ENCODE peak calls at places on chromosomes 11 and 22, in nine cellular contexts. X is NCI-H146; V is ovary; Q is astrocyte of the cerebellum; K is effector CD4-positive, alpha-beta T cell; F is NCI-H2081; W is stimulated activated naive CD4-positive, alpha-beta T cell; I is activated T-helper 1 cell treated with anti-CD3 and anti-CD28 coated beads, Interleukin-2, amount 50 U/mL, for 16 hours; B is GM06990. T is an unnamed sample.

GRCh38 chr11:129131361-129131760 is 60.8 kb downstream of the ARHGAP32 start:
- DNase-seq in F (no peak), X (no peak), K (no peak), V (no peak), Q (peak), B (no peak), W (no peak), I (no peak), T (no peak)

GRCh38 chr11:64357904-64358535 is 942 bp upstream of the RPS6KA4 start:
- DNase-seq in X (no peak), V (no peak), Q (no peak), F (no peak), W (no peak), K (no peak), B (no peak), I (no peak), T (no peak)

GRCh38 chr11:57434640-57435546 is 8.0 kb upstream of the SLC43A3 start:
- DNase-seq in V (no peak), K (no peak), X (no peak), W (no peak), Q (peak), B (no peak), I (no peak), F (no peak), T (no peak)

GRCh38 chr11:12674936-12675696 is 895 bp downstream of the TEAD1 start:
- DNase-seq in I (no peak), F (peak), W (no peak), B (no peak), X (peak), V (peak), K (no peak), Q (no peak), T (peak)

GRCh38 chr22:49964136-49964492 is 3.5 kb downstream of the PIM3 start:
- DNase-seq in B (peak), I (peak), W (no peak), K (peak), V (peak), X (no peak), Q (no peak), F (no peak), T (no peak)

GRCh38 chr11:75597636-75598035 is 35.6 kb downstream of the SERPINH1 start:
- DNase-seq in F (peak), I (no peak), W (no peak), X (peak), Q (no peak), K (no peak), V (no peak), B (no peak), T (peak)

GRCh38 chr22:36398602-36399472 is 11.1 kb upstream of the MYH9 start:
- DNase-seq in K (no peak), X (no peak), Q (no peak), V (no peak), I (no peak), F (no peak), W (no peak), B (no peak), T (no peak)

GRCh38 chr11:110728476-110728875 is 16.2 kb upstream of the ARHGAP20 start:
- DNase-seq in Q (no peak), X (no peak), K (no peak), V (no peak), I (no peak), B (no peak), F (no peak), W (no peak), T (no peak)

GRCh38 chr22:40855960-40856512 is 403 bp downstream of the ST13 start:
- DNase-seq in I (peak), B (peak), V (no peak), F (peak), X (peak), K (no peak), W (no peak), Q (no peak), T (no peak)

GRCh38 chr11:122313581-122313980 is 197.6 kb upstream of the BLID start:
- DNase-seq in W (no peak), B (no peak), K (no peak), F (no peak), X (no peak), Q (no peak), I (no peak), V (no peak), T (no peak)

GRCh38 chr22:37619991-37620390 is 11.4 kb downstream of the GGA1 start:
- DNase-seq in Q (no peak), I (no peak), W (no peak), K (no peak), F (no peak), B (no peak), X (no peak), V (peak), T (no peak)

GRCh38 chr22:39493759-39494158 is 8.3 kb upstream of the MIEF1 start:
- DNase-seq in W (no peak), V (no peak), F (no peak), B (no peak), K (no peak), X (no peak), Q (peak), I (no peak), T (no peak)

GRCh38 chr11:111632798-111633197 is 30.5 kb downstream of the SIK2 start:
- DNase-seq in W (no peak), I (no peak), B (no peak), Q (no peak), K (no peak), V (no peak), F (no peak), X (no peak), T (no peak)

GRCh38 chr11:45801723-45802315 is 3.1 kb upstream of the SLC35C1 start:
- DNase-seq in F (no peak), V (no peak), K (no peak), W (no peak), B (no peak), X (no peak), I (no peak), Q (no peak), T (no peak)

GRCh38 chr22:19974233-19974861 is 32.7 kb upstream of the TXNRD2 start:
- DNase-seq in Q (no peak), K (no peak), I (no peak), W (no peak), F (peak), X (peak), V (no peak), B (no peak), T (peak)

GRCh38 chr11:22244986-22245592 is 52.2 kb downstream of the ANO5 start:
- DNase-seq in B (no peak), W (no peak), K (peak), F (peak), X (no peak), V (peak), Q (peak), I (no peak), T (peak)

GRCh38 chr11:101860694-101861371 is 54.0 kb upstream of the CEP126 start:
- DNase-seq in B (no peak), F (peak), V (peak), X (peak), K (no peak), I (no peak), W (no peak), Q (peak), T (no peak)

GRCh38 chr11:20854214-20854613 is 184.8 kb downstream of the NELL1 start:
- DNase-seq in X (no peak), V (no peak), I (no peak), K (no peak), B (no peak), F (no peak), W (no peak), Q (no peak), T (no peak)

T was measured in NCI-H2227 treated with DMSO at 0.1 percent for 48 hours.